ENCODE peak calls at places on chromosome 4, in eight cellular contexts. T, S, Q, O, R, G, M and J are unnamed samples.
A peak's percentile ranks its signal among the peaks of the same experiment; 100 is the strongest.

GRCh38 chr4:3059090-3059428 is 15.3 kb downstream of the HTT-AS start:
- DNase-seq in G (no peak), R (no peak), S (no peak), M (no peak), O (no peak), T (no peak), Q (no peak), J (no peak)

GRCh38 chr4:13415068-13415785 is 68.9 kb downstream of the RAB28 start:
- DNase-seq in R (no peak), O (no peak), Q (no peak), T (no peak), S (no peak), G (no peak), M (no peak), J (no peak)

GRCh38 chr4:54764501-54764900 is 106.7 kb downstream of the KIT start:
- DNase-seq in Q (no peak), T (no peak), R (no peak), S (no peak), M (no peak), G (no peak), O (no peak), J (no peak)

GRCh38 chr4:1151541-1151940 is 20.8 kb downstream of the SPON2 start:
- DNase-seq in Q (no peak), M (no peak), G (no peak), S (no peak), T (no peak), O (no peak), R (no peak), J (no peak)

GRCh38 chr4:152081024-152081423 is 320.2 kb upstream of the GATB start:
- DNase-seq in T (no peak), O (no peak), G (no peak), Q (no peak), M (no peak), S (no peak), R (no peak), J (no peak)

GRCh38 chr4:152850377-152850776 is 70.6 kb downstream of the ARFIP1 start:
- DNase-seq in S (peak; percentile 87), M (peak; percentile 74), Q (peak; percentile 17), G (no peak), T (peak; percentile 54), O (peak; percentile 45), R (peak; percentile 1), J (no peak)

GRCh38 chr4:71186566-71187398 is 152.0 kb upstream of the SLC4A4 start:
- DNase-seq in G (no peak), O (peak; percentile 50), Q (no peak), S (peak; percentile 19), R (no peak), M (peak; percentile 67), T (peak; percentile 53), J (no peak)

GRCh38 chr4:127632420-127633403 is at the start of gene INTU:
- DNase-seq in S (peak; percentile 98), T (peak; percentile 97), M (peak; percentile 96), Q (peak; percentile 61), R (peak; percentile 94), O (peak; percentile 95), G (peak; percentile 88), J (peak; percentile 84)

GRCh38 chr4:76120199-76120598 is 28.0 kb downstream of the NUP54 start:
- DNase-seq in R (no peak), M (no peak), Q (no peak), G (no peak), S (no peak), T (no peak), O (no peak), J (no peak)

GRCh38 chr4:25913056-25913850 is 767 bp upstream of the SMIM20 start:
- DNase-seq in R (no peak), M (peak; percentile 85), G (no peak), O (no peak), Q (no peak), S (no peak), T (peak; percentile 47), J (no peak)

GRCh38 chr4:84865600-84865999 is 100.9 kb downstream of the WDFY3 start:
- DNase-seq in S (no peak), O (no peak), R (no peak), M (no peak), G (no peak), T (no peak), Q (no peak), J (no peak)

GRCh38 chr4:6658635-6659075 is 18.2 kb downstream of the MRFAP1 start:
- DNase-seq in S (peak; percentile 47), Q (no peak), O (no peak), G (no peak), T (peak; percentile 28), R (no peak), M (peak; percentile 84), J (no peak)

GRCh38 chr4:138405934-138406567 is 163.9 kb upstream of the SLC7A11 start:
- DNase-seq in G (peak; percentile 12), R (no peak), O (peak; percentile 75), S (peak; percentile 83), M (no peak), Q (no peak), T (peak; percentile 72), J (peak; percentile 35)

GRCh38 chr4:33924239-33924638 is 2320.1 kb downstream of the ARAP2 start:
- DNase-seq in G (peak; percentile 40), M (no peak), T (peak; percentile 37), Q (no peak), S (peak; percentile 81), O (peak; percentile 61), R (peak; percentile 7), J (peak; percentile 39)

GRCh38 chr4:98720871-98721480 is 62.6 kb upstream of the TSPAN5 start:
- DNase-seq in S (peak; percentile 73), M (no peak), Q (peak; percentile 32), G (no peak), T (peak; percentile 10), O (no peak), R (no peak), J (no peak)

GRCh38 chr4:4689694-4690440 is 148.0 kb upstream of the STX18 start:
- DNase-seq in O (no peak), S (no peak), G (no peak), T (no peak), M (no peak), Q (no peak), R (no peak), J (no peak)

GRCh38 chr4:3010998-3011397 is 47.6 kb downstream of the GRK4 start:
- DNase-seq in Q (peak; percentile 10), O (peak; percentile 81), G (peak; percentile 36), R (no peak), T (peak; percentile 78), S (peak; percentile 91), M (no peak), J (peak; percentile 81)

GRCh38 chr4:17781831-17782287 is 438 bp upstream of the FAM184B start:
- DNase-seq in R (no peak), S (no peak), M (no peak), Q (no peak), G (no peak), O (no peak), T (no peak), J (no peak)

GRCh38 chr4:100593933-100594332 is 76.1 kb upstream of the EMCN start:
- DNase-seq in Q (no peak), R (no peak), G (no peak), M (no peak), T (no peak), S (no peak), O (no peak), J (no peak)

GRCh38 chr4:24630937-24631336 is 46.6 kb upstream of the DHX15 start:
- DNase-seq in Q (no peak), M (no peak), O (peak; percentile 94), G (no peak), T (no peak), S (no peak), R (no peak), J (no peak)

DNA sequence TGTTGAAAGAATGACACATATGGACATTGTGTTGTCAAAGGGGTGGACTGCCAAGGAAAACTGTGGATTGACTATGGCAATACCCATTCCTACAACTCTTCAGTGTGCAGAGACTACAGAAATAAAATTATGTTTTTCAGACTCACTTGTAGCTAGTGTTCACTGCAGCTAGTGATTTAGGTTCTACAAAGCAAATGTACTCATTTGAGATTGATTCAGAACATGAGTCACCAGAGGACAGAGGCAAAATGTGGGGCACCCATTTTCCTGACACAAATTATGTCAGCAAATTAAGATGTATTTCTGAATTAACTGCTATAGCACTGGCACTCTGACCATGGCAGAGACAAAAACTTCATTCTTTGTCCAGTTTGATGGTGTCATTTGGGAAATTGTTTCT is 40.7 kb downstream of the SPCS3 start:
- DNase-seq in O (no peak), Q (no peak), R (no peak), T (peak; percentile 39), G (no peak), M (no peak), S (peak; percentile 42), J (no peak)
- H3K4me3 ChIP-seq in O (no peak overlapping the region), Q (no peak overlapping the region), R (no peak overlapping the region), T (no peak overlapping the region), G (no peak overlapping the region), M (no peak overlapping the region), S (no peak overlapping the region), J (no peak overlapping the region)

GRCh38 chr4:87354168-87355102 is 31.8 kb upstream of the HSD17B13 start:
- DNase-seq in R (no peak), M (no peak), Q (no peak), T (peak; percentile 42), O (peak; percentile 72), S (peak; percentile 61), G (no peak), J (peak; percentile 7)

GRCh38 chr4:87359258-87359657 is 31.7 kb downstream of the HSD17B11 start:
- DNase-seq in T (no peak), O (no peak), S (no peak), G (no peak), R (no peak), M (no peak), Q (no peak), J (no peak)

GRCh38 chr4:87356832-87357526 is 34.0 kb downstream of the HSD17B11 start:
- DNase-seq in O (no peak), T (no peak), M (no peak), G (no peak), Q (no peak), S (peak; percentile 81), R (no peak), J (no peak)

DNA sequence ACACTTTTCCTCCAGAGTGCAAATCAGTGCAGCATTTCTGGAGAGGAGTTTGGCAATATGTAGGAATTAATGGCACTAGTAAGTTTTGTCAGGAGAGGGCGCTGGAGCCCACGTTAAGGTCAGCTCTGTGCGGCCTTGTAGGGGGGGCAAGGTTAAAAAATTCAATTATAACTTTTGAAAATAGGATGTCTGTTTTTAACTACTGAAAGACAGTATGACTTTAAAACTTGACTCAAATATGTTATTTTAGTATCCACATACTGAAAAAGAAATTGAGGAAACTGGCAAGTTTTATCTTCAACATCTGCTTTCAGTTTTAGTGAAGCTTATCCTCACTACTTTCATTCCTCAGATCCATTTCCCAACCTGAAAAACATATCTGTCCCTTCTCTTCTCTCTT is 30.9 kb upstream of the HSD17B13 start:
- DNase-seq in S (peak; percentile 69), R (peak; percentile 16), T (peak; percentile 48), M (no peak), Q (no peak), O (peak; percentile 85), G (no peak), J (peak; percentile 42)
- TF ChIP-seq CTCF in S (peak; percentile 77), R (peak; percentile 32), T (peak; percentile 62), M (peak; percentile 43), Q (peak; percentile 30), O (peak; percentile 71), G (peak; percentile 46), J (peak; percentile 74)

GRCh38 chr4:89836031-89836777 is 757 bp downstream of the SNCA start:
- DNase-seq in T (no peak), O (no peak), M (no peak), Q (no peak), S (peak; percentile 35), R (peak; percentile 50), G (no peak), J (no peak)
- H3K4me3 ChIP-seq in T (no peak overlapping the region), O (no peak overlapping the region), M (peak overlapping the region; percentile 15), Q (peak overlapping the region; percentile 51), S (peak overlapping the region; percentile 76), R (peak overlapping the region; percentile 40), G (peak overlapping the region; percentile 13), J (no peak overlapping the region)

GRCh38 chr4:103994059-103994458 is 274.3 kb upstream of the TACR3 start:
- DNase-seq in S (peak; percentile 56), M (no peak), O (no peak), G (no peak), Q (no peak), R (no peak), T (no peak), J (no peak)
- TF ChIP-seq CTCF in S (peak; percentile 49), M (no peak), O (no peak), G (no peak), Q (peak; percentile 40), R (no peak), T (no peak), J (no peak)